ENCODE peak calls at places on chromosomes 6 and 20, in seven cellular contexts. One of them, this sample, is unnamed.

GRCh38 chr20:17664025-17664638 is 17.9 kb downstream of the RRBP1 start:
- DNase-seq in H1: no peak
- DNase-seq in HepG2: no peak
- DNase-seq in HCT116: no peak
- DNase-seq in K562: no peak
- DNase-seq in GM12878: no peak
- DNase-seq in SK-N-SH: no peak
- DNase-seq in this sample: no peak

GRCh38 chr20:57435498-57436222 is 44.5 kb downstream of the RBM38 start:
- DNase-seq in HCT116: peak
- DNase-seq in K562: peak
- DNase-seq in SK-N-SH: no peak
- DNase-seq in GM12878: no peak
- DNase-seq in H1: no peak
- DNase-seq in HepG2: peak
- DNase-seq in this sample: peak

GRCh38 chr6:136822051-136822378 is 377 bp upstream of the PEX7 start:
- DNase-seq in SK-N-SH: no peak
- DNase-seq in HCT116: no peak
- DNase-seq in H1: no peak
- DNase-seq in GM12878: no peak
- DNase-seq in K562: no peak
- DNase-seq in HepG2: no peak
- DNase-seq in this sample: peak

GRCh38 chr6:114169763-114170162 is 173.1 kb downstream of the HS3ST5 start:
- DNase-seq in GM12878: no peak
- DNase-seq in HCT116: no peak
- DNase-seq in HepG2: peak
- DNase-seq in SK-N-SH: no peak
- DNase-seq in K562: no peak
- DNase-seq in H1: no peak
- DNase-seq in this sample: no peak

GRCh38 chr6:154937306-154938244 is 57.5 kb upstream of the TIAM2 start:
- DNase-seq in HepG2: no peak
- DNase-seq in HCT116: no peak
- DNase-seq in K562: no peak
- DNase-seq in SK-N-SH: no peak
- DNase-seq in GM12878: no peak
- DNase-seq in H1: no peak
- DNase-seq in this sample: no peak

GRCh38 chr20:49989234-49990065 is 6.7 kb downstream of the SNAI1 start:
- DNase-seq in GM12878: no peak
- DNase-seq in HepG2: no peak
- DNase-seq in HCT116: no peak
- DNase-seq in H1: no peak
- DNase-seq in K562: peak
- DNase-seq in SK-N-SH: peak
- DNase-seq in this sample: no peak

GRCh38 chr20:20373046-20373706 is 5.3 kb downstream of the INSM1 start:
- DNase-seq in K562: no peak
- DNase-seq in SK-N-SH: no peak
- DNase-seq in HCT116: no peak
- DNase-seq in HepG2: no peak
- DNase-seq in H1: no peak
- DNase-seq in GM12878: no peak
- DNase-seq in this sample: no peak

GRCh38 chr20:24796236-24796635 is 152.8 kb upstream of the CST7 start:
- DNase-seq in K562: no peak
- DNase-seq in H1: no peak
- DNase-seq in HepG2: no peak
- DNase-seq in HCT116: no peak
- DNase-seq in GM12878: no peak
- DNase-seq in SK-N-SH: no peak
- DNase-seq in this sample: no peak

GRCh38 chr20:64055396-64055892 is 6.0 kb upstream of the SOX18 start:
- DNase-seq in GM12878: no peak
- DNase-seq in H1: no peak
- DNase-seq in SK-N-SH: no peak
- DNase-seq in HCT116: no peak
- DNase-seq in K562: no peak
- DNase-seq in HepG2: no peak
- DNase-seq in this sample: no peak

GRCh38 chr20:62276448-62276847 is 26.3 kb upstream of the ADRM1 start:
- DNase-seq in H1: no peak
- DNase-seq in K562: no peak
- DNase-seq in HepG2: no peak
- DNase-seq in SK-N-SH: no peak
- DNase-seq in GM12878: no peak
- DNase-seq in HCT116: no peak
- DNase-seq in this sample: no peak

GRCh38 chr6:10838794-10839333 is 525 bp upstream of the MAK start:
- DNase-seq in HCT116: no peak
- DNase-seq in HepG2: no peak
- DNase-seq in SK-N-SH: no peak
- DNase-seq in K562: no peak
- DNase-seq in GM12878: peak
- DNase-seq in H1: no peak
- DNase-seq in this sample: no peak

GRCh38 chr6:56004421-56004820 is 129.0 kb upstream of the BMP5 start:
- DNase-seq in GM12878: no peak
- DNase-seq in HepG2: no peak
- DNase-seq in K562: no peak
- DNase-seq in HCT116: no peak
- DNase-seq in H1: no peak
- DNase-seq in SK-N-SH: no peak
- DNase-seq in this sample: no peak
- TF ChIP-seq JUND in GM12878: no peak
- TF ChIP-seq JUND in HepG2: no peak
- TF ChIP-seq JUND in K562: no peak
- TF ChIP-seq JUND in HCT116: no peak
- TF ChIP-seq JUND in H1: no peak
- TF ChIP-seq JUND in SK-N-SH: no peak
- TF ChIP-seq JUND in this sample: no peak

GRCh38 chr20:58787211-58788067 is 63.3 kb downstream of the GNAS-AS1 start:
- DNase-seq in K562: no peak
- DNase-seq in GM12878: no peak
- DNase-seq in HepG2: no peak
- DNase-seq in H1: no peak
- DNase-seq in HCT116: no peak
- DNase-seq in SK-N-SH: no peak
- DNase-seq in this sample: no peak
- TF ChIP-seq JUND in K562: no peak
- TF ChIP-seq JUND in GM12878: no peak
- TF ChIP-seq JUND in HepG2: no peak
- TF ChIP-seq JUND in H1: no peak
- TF ChIP-seq JUND in HCT116: no peak
- TF ChIP-seq JUND in SK-N-SH: no peak
- TF ChIP-seq JUND in this sample: no peak

DNA sequence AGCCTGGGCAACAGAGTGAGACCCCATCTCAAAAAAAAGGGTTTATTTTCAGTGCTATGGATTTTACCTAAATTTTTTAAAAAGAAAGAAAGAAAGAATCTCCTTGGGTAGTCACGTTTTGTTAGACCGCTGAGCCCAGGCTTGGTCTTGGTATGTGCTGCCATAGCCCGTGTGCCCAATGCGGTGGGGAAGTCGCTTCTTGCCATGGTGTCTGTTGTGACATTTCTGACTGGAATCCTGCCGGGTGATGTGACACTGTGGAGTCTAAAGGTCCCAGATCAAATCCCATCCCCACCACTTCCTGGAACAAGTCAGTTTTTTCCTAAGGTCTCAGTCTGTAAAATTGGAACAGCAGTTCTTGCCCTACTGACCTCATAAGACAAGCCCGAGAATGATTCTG is 225.7 kb downstream of the EYA2 start:
- DNase-seq in HepG2: no peak
- DNase-seq in H1: no peak
- DNase-seq in HCT116: no peak
- DNase-seq in GM12878: no peak
- DNase-seq in K562: no peak
- DNase-seq in SK-N-SH: no peak
- DNase-seq in this sample: no peak
- TF ChIP-seq JUND in HepG2: no peak
- TF ChIP-seq JUND in H1: no peak
- TF ChIP-seq JUND in HCT116: no peak
- TF ChIP-seq JUND in GM12878: no peak
- TF ChIP-seq JUND in K562: no peak
- TF ChIP-seq JUND in SK-N-SH: no peak
- TF ChIP-seq JUND in this sample: no peak

GRCh38 chr6:87922947-87923330 is 124.7 kb upstream of the SPACA1 start:
- DNase-seq in K562: no peak
- DNase-seq in HCT116: no peak
- DNase-seq in HepG2: no peak
- DNase-seq in SK-N-SH: peak
- DNase-seq in H1: no peak
- DNase-seq in GM12878: peak
- DNase-seq in this sample: no peak
- TF ChIP-seq JUND in K562: no peak
- TF ChIP-seq JUND in HCT116: no peak
- TF ChIP-seq JUND in HepG2: no peak
- TF ChIP-seq JUND in SK-N-SH: no peak
- TF ChIP-seq JUND in H1: no peak
- TF ChIP-seq JUND in GM12878: no peak
- TF ChIP-seq JUND in this sample: no peak

GRCh38 chr6:3310051-3310448 is 51.3 kb downstream of the PSMG4 start:
- DNase-seq in HepG2: no peak
- DNase-seq in GM12878: no peak
- DNase-seq in K562: no peak
- DNase-seq in SK-N-SH: no peak
- DNase-seq in HCT116: no peak
- DNase-seq in H1: no peak
- DNase-seq in this sample: no peak
- TF ChIP-seq JUND in HepG2: no peak
- TF ChIP-seq JUND in GM12878: no peak
- TF ChIP-seq JUND in K562: no peak
- TF ChIP-seq JUND in SK-N-SH: no peak
- TF ChIP-seq JUND in HCT116: no peak
- TF ChIP-seq JUND in H1: no peak
- TF ChIP-seq JUND in this sample: no peak

DNA sequence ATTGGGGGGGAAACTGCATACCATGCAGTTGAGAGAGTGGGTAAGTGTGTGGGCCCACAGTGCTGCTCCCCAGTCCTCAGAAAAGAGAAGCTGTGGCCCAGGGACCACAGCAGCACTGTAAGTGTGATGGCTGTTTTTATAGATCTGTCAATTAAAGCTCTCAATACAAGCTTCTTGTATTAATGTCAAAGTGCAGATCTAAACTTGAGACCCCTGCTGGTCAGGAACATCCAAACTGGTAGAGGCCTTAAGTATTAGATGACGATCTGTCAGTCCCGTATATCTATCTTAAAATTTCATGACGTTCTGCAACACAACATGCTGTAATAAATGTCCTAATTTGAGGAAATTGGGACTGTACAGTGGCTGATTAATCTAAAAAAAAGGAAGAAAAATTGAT is 74.8 kb downstream of the TULP4 start:
- DNase-seq in GM12878: no peak
- DNase-seq in HCT116: peak
- DNase-seq in K562: no peak
- DNase-seq in HepG2: peak
- DNase-seq in SK-N-SH: no peak
- DNase-seq in H1: no peak
- DNase-seq in this sample: no peak
- TF ChIP-seq JUND in GM12878: no peak
- TF ChIP-seq JUND in HCT116: no peak
- TF ChIP-seq JUND in K562: no peak
- TF ChIP-seq JUND in HepG2: no peak
- TF ChIP-seq JUND in SK-N-SH: no peak
- TF ChIP-seq JUND in H1: no peak
- TF ChIP-seq JUND in this sample: no peak

DNA sequence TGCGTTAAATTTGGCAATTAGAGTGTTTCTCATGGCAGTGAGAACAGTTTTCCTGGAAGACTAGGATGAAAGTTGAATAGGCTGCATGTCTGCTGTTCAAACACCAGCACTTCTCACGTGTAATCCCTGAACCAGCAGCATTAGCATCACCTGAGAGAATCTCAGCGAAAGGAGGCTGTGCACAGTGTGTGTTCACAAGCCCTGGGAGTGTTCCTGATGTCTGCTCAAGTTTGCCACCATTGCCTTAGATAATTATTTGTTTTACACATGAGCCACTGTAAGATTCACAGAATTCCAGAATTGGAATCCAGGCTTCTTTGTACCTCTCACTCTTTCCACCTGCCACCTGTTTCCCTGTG is 117.3 kb downstream of the JARID2 start:
- DNase-seq in K562: no peak
- DNase-seq in HepG2: no peak
- DNase-seq in HCT116: no peak
- DNase-seq in GM12878: no peak
- DNase-seq in H1: no peak
- DNase-seq in SK-N-SH: no peak
- DNase-seq in this sample: no peak
- TF ChIP-seq JUND in K562: no peak
- TF ChIP-seq JUND in HepG2: no peak
- TF ChIP-seq JUND in HCT116: no peak
- TF ChIP-seq JUND in GM12878: no peak
- TF ChIP-seq JUND in H1: no peak
- TF ChIP-seq JUND in SK-N-SH: no peak
- TF ChIP-seq JUND in this sample: no peak

GRCh38 chr6:33428219-33428890 is 8.5 kb downstream of the SYNGAP1 start:
- DNase-seq in HepG2: peak
- DNase-seq in HCT116: no peak
- DNase-seq in SK-N-SH: peak
- DNase-seq in H1: no peak
- DNase-seq in K562: peak
- DNase-seq in GM12878: no peak
- DNase-seq in this sample: peak

GRCh38 chr6:33428891-33429744 is 9.3 kb downstream of the SYNGAP1 start:
- DNase-seq in K562: no peak
- DNase-seq in H1: no peak
- DNase-seq in SK-N-SH: no peak
- DNase-seq in GM12878: no peak
- DNase-seq in HCT116: no peak
- DNase-seq in HepG2: no peak
- DNase-seq in this sample: no peak

GRCh38 chr6:33426590-33427563 is 7.0 kb downstream of the SYNGAP1 start:
- DNase-seq in SK-N-SH: peak
- DNase-seq in GM12878: no peak
- DNase-seq in HCT116: no peak
- DNase-seq in H1: no peak
- DNase-seq in HepG2: no peak
- DNase-seq in K562: no peak
- DNase-seq in this sample: no peak

GRCh38 chr6:33425668-33426577 is 6.1 kb downstream of the SYNGAP1 start:
- DNase-seq in HCT116: peak
- DNase-seq in GM12878: no peak
- DNase-seq in HepG2: peak
- DNase-seq in K562: peak
- DNase-seq in SK-N-SH: peak
- DNase-seq in H1: no peak
- DNase-seq in this sample: peak

DNA sequence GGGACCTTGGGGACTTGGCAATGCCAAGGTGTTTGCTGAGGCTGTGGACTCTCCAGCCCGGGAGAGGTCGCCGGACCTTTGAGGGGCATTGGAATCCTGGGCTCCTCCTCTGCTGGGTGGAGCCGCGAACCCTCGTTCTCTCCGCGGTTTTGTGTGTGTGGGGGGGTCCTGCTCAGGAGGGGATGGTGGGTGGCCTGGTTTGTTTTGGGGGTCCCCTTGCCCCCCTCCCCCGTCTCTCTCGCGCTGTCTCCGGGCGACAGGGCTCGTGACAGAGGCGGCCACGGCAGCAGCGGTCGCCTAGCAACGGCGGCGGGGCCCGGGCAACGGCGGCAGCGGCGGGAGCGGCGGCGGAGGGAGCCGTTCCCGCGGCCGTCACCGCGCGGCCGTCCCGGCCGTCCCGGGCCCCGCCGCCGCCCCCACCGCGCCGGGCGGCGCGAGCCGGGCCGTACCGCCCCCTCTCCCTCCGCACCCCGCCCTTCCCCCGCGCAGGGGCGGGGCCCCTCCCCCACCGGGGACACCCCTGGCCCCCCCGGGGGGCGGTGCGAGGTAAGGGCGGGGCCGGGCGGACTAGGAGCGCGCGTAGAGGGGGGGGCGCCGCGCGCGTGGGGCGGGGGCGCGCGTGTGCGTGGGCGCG is 7.8 kb downstream of the SYNGAP1 start:
- DNase-seq in SK-N-SH: peak
- DNase-seq in H1: no peak
- DNase-seq in K562: peak
- DNase-seq in HCT116: no peak
- DNase-seq in HepG2: no peak
- DNase-seq in GM12878: no peak
- DNase-seq in this sample: peak
- TF ChIP-seq JUND in SK-N-SH: no peak
- TF ChIP-seq JUND in H1: no peak
- TF ChIP-seq JUND in K562: no peak
- TF ChIP-seq JUND in HCT116: no peak
- TF ChIP-seq JUND in HepG2: no peak
- TF ChIP-seq JUND in GM12878: no peak
- TF ChIP-seq JUND in this sample: no peak